ENCODE peak calls at places on chromosomes 11 and 22, in five cellular contexts. M, L, X, I and K are unnamed samples. For H3K4me1 and H3K9me3, the result is how much of the 10 kb centered on the place peaks cover.

GRCh38 chr11:95522871-95523270 is 266.7 kb downstream of the FAM76B start:
- DNase-seq in M (no peak), L (no peak), X (no peak), I (no peak), K (no peak)

GRCh38 chr11:1180947-1181391 is 23.2 kb downstream of the MUC5AC start:
- DNase-seq in M (no peak), L (no peak), X (no peak), I (no peak), K (no peak)

GRCh38 chr11:75924966-75925784 is 110.2 kb downstream of the UVRAG start:
- DNase-seq in M (no peak), L (no peak), X (peak), I (no peak), K (no peak)

GRCh38 chr22:42437488-42438292 is 5.5 kb upstream of the NFAM1 start:
- DNase-seq in M (peak), L (peak), X (peak), I (peak), K (peak)

GRCh38 chr22:35677460-35678187 is 29.4 kb downstream of the APOL6 start:
- DNase-seq in M (no peak), L (no peak), X (no peak), I (no peak), K (no peak)

GRCh38 chr11:119751281-119752060 is 22.5 kb upstream of the NECTIN1 start:
- DNase-seq in M (no peak), L (no peak), X (no peak), I (no peak), K (peak)

GRCh38 chr11:8030526-8031247 is 43.5 kb downstream of the EIF3F start:
- DNase-seq in M (no peak), L (no peak), X (no peak), I (peak), K (no peak)

GRCh38 chr11:69734367-69734766 is 30.5 kb upstream of the FGF19 start:
- DNase-seq in M (no peak), L (no peak), X (no peak), I (no peak), K (no peak)

GRCh38 chr11:95084509-95084908 is 5.1 kb upstream of the ENDOD1 start:
- DNase-seq in M (no peak), L (no peak), X (no peak), I (no peak), K (no peak)

GRCh38 chr22:36405671-36406070 is 17.9 kb upstream of the MYH9 start:
- DNase-seq in M (no peak), L (peak), X (no peak), I (no peak), K (peak)

GRCh38 chr11:109859325-109859724 is 233.9 kb upstream of the ZC3H12C start:
- DNase-seq in M (no peak), L (no peak), X (no peak), I (no peak), K (no peak)

GRCh38 chr11:73152861-73153483 is 10.9 kb upstream of the FCHSD2 start:
- DNase-seq in M (peak), L (peak), X (no peak), I (no peak), K (peak)

GRCh38 chr22:16960884-16961249 is 47.2 kb downstream of the GAB4 start:
- DNase-seq in M (no peak), L (no peak), X (no peak), I (no peak), K (no peak)

GRCh38 chr11:57566564-57567209 is 785 bp downstream of the UBE2L6 start:
- DNase-seq in M (no peak), L (no peak), X (no peak), I (no peak), K (no peak)

GRCh38 chr11:103035656-103036434 is 56.1 kb downstream of the DCUN1D5 start:
- DNase-seq in M (peak), L (peak), X (no peak), I (no peak), K (peak)

GRCh38 chr22:42473484-42474193 is 41.4 kb upstream of the NFAM1 start:
- DNase-seq in M (peak), L (peak), X (no peak), I (no peak), K (peak)

GRCh38 chr11:35165416-35166368 is 26.7 kb downstream of the CD44 start:
- DNase-seq in M (no peak), L (peak), X (peak), I (no peak), K (peak)

GRCh38 chr22:23700706-23701105 is 9.9 kb downstream of the RGL4 start:
- DNase-seq in M (no peak), L (no peak), X (no peak), I (no peak), K (no peak)

GRCh38 chr22:23531283-23531921 is 48.7 kb downstream of the IGLL1 start:
- DNase-seq in M (no peak), L (no peak), X (peak), I (peak), K (no peak)

GRCh38 chr11:113723706-113724246 is 17.7 kb upstream of the TMPRSS5 start:
- DNase-seq in M (no peak), L (no peak), X (no peak), I (no peak), K (no peak)

GRCh38 chr22:47124946-47125345 is 362.5 kb downstream of the TBC1D22A start:
- DNase-seq in M (no peak), L (no peak), X (no peak), I (no peak), K (no peak)

GRCh38 chr11:87859583-87859982 is 315.7 kb downstream of the RAB38 start:
- DNase-seq in M (peak), L (no peak), X (no peak), I (no peak), K (no peak)

GRCh38 chr22:50674606-50675552 is 2.3 kb downstream of the SHANK3 start:
- DNase-seq in M (peak), L (no peak), X (no peak), I (peak), K (no peak)

GRCh38 chr22:39514373-39514973 is 5.9 kb upstream of the ATF4 start:
- DNase-seq in M (peak), L (no peak), X (peak), I (peak), K (no peak)

GRCh38 chr11:44524751-44525171 is 40.7 kb upstream of the CD82 start:
- DNase-seq in M (no peak), L (no peak), X (peak), I (no peak), K (no peak)

GRCh38 chr11:47464479-47464878 is 15.5 kb upstream of the RAPSN start:
- DNase-seq in M (no peak), L (no peak), X (no peak), I (no peak), K (no peak)

GRCh38 chr22:37681001-37681424 is 5.1 kb upstream of the NOL12 start:
- DNase-seq in M (no peak), L (no peak), X (no peak), I (no peak), K (no peak)

DNA sequence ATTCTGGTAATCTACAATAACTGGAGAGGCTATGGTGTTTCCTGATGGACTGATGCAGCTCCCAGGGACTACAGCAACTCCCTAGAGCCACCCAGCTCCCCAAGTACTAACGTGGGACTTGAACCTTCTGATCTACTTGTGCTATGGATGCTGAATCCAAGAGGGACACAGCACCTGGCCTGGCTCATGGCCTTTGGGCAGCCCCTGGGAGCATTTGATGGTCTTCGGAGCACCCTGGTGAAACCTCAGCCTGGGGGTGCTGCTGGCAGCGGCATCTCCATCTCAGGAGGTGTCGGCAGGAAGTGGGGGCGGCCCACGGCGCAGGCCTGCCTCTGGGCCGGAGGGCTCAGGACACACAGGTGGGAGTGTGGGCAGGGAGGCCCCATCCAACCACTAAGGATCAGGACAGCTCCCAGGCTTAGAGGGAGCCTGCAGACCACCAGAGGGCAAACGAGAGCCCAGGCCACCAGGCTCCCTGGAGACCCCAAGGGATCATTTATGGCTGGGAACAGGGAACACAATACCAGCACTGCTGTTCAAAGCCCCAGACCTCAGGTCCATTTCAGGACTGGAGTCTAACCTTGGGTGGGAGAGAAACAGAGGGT is 8.7 kb downstream of the EHD1 start:
- DNase-seq in M (peak), L (no peak), X (no peak), I (no peak), K (no peak)
- H3K4me1 ChIP-seq in M (half or more), L (half or more), X (half or more), I (half or more), K (half or more)

GRCh38 chr11:12042215-12042676 is 33.8 kb upstream of the DKK3 start:
- DNase-seq in M (no peak), L (no peak), X (no peak), I (no peak), K (no peak)
- H3K9me3 ChIP-seq in M (under half), L (under half), X (under half), I (under half), K (under half)

GRCh38 chr11:61791737-61792309 is 576 bp downstream of the TMEM258 start:
- DNase-seq in M (peak), L (peak), X (peak), I (no peak), K (no peak)
- H3K4me1 ChIP-seq in M (under half), L (under half), X (under half), I (under half), K (under half)

DNA sequence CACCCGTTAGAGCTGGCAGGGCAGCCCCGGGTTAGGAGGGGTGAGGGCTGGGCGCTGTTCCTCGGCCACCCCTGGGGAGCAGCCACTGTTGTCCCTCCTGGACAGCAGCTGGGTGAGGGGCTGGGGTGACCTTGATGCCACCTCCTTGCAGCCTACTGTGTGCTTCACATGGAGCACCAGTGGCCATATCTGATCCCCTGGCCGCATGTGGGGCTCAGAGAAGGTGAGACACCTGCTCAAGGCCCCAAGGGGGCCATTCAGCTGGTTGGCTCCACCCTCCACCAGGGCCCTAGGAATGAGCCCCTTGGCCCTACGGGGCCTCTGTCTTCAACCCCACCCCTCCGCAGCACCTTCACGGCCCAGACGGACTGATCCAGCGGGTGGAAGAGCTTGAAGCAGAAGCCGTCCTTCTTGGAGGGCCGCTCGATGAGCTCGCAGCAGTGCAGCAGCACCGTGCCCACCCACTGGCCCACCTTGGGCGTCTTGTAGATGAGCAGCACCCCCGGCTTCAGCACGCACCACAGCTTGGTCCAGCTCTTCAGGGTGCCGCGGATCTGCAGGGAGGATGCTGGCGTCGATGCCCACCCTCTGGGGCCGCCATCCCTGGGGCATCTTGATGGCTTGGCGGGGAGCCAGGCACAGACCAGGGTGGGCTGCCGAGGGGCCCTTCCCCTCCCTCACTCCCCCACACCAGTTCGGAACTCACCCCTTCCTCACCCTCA is 44.9 kb downstream of the OSBPL5 start:
- DNase-seq in M (no peak), L (no peak), X (no peak), I (peak), K (no peak)
- H3K9me3 ChIP-seq in M (under half), L (under half), X (under half), I (under half), K (under half)

GRCh38 chr11:122686106-122686505 is 30.6 kb downstream of the UBASH3B start:
- DNase-seq in M (peak), L (no peak), X (no peak), I (no peak), K (no peak)

GRCh38 chr11:122682464-122682863 is 26.9 kb downstream of the UBASH3B start:
- DNase-seq in M (no peak), L (no peak), X (no peak), I (no peak), K (no peak)

GRCh38 chr11:122681070-122681469 is 25.5 kb downstream of the UBASH3B start:
- DNase-seq in M (no peak), L (no peak), X (no peak), I (no peak), K (no peak)

GRCh38 chr11:122681731-122682130 is 26.2 kb downstream of the UBASH3B start:
- DNase-seq in M (no peak), L (no peak), X (no peak), I (no peak), K (no peak)

DNA sequence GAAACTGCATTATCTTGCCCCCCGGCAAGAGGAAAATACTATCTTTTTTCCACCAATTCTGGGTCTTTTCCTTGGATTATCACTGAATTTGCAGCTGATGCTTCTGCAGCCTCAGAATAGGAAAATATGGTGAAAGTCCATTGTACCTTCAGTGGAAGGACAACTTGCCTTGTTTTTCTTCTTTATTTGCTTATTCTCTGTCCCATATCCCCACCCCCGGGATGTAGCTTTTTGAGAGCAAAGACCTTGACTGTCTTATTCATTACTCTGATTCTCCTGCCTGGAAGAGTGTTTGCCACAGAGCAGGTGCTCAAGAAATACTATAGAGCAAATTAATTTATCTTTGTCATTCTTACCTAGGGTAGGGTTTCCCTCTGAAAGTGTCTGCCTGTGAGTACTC is 29.5 kb downstream of the UBASH3B start:
- DNase-seq in M (no peak), L (no peak), X (no peak), I (no peak), K (no peak)
- H3K4me1 ChIP-seq in M (under half), L (under half), X (under half), I (under half), K (under half)